ENCODE peak calls at places on chromosomes 13 and 19, in five cellular contexts. L, U, V, H and E are unnamed samples.

GRCh38 chr19:28847468-28847867 is 365.5 kb downstream of the UQCRFS1 start:
- DNase-seq in U (no peak), L (no peak), V (no peak), H (no peak), E (no peak)

GRCh38 chr19:42286349-42287016 is 15.4 kb upstream of the PRR19 start:
- DNase-seq in V (no peak), U (no peak), H (no peak), L (peak; percentile 52), E (peak; percentile 57)

GRCh38 chr19:46745521-46746280 is at the start of gene FKRP:
- DNase-seq in U (peak; percentile 24), V (no peak), L (peak; percentile 48), H (no peak), E (no peak)

GRCh38 chr13:101785858-101786257 is 333.4 kb downstream of the ITGBL1 start:
- DNase-seq in V (peak; percentile 54), L (peak; percentile 19), U (no peak), H (peak; percentile 5), E (no peak)

GRCh38 chr13:110182003-110182402 is 125.0 kb downstream of the COL4A1 start:
- DNase-seq in V (no peak), L (no peak), U (no peak), H (no peak), E (no peak)

GRCh38 chr13:69243366-69243765 is 864.3 kb upstream of the ATXN8OS start:
- DNase-seq in V (no peak), U (no peak), H (no peak), L (no peak), E (no peak)

GRCh38 chr19:42316223-42317211 is 3.4 kb downstream of the TMEM145 start:
- DNase-seq in H (no peak), L (no peak), U (no peak), V (no peak), E (no peak)

GRCh38 chr19:28039677-28040381 is 1173.1 kb downstream of the UQCRFS1 start:
- DNase-seq in L (no peak), V (no peak), U (no peak), H (no peak), E (no peak)

GRCh38 chr13:110882228-110882627 is 32.6 kb downstream of the ANKRD10 start:
- DNase-seq in V (no peak), L (no peak), U (no peak), H (no peak), E (no peak)

GRCh38 chr19:10615429-10616023 is 9.8 kb upstream of the SLC44A2 start:
- DNase-seq in L (no peak), V (no peak), U (no peak), H (no peak), E (no peak)
- H3K36me3 ChIP-seq in L (no peaks in the 10 kb centered on the region), V (no peaks in the 10 kb centered on the region), U (peaks cover 12% of the 10 kb centered on the region), H (peaks cover 27% of the 10 kb centered on the region), E (no peaks in the 10 kb centered on the region)

DNA sequence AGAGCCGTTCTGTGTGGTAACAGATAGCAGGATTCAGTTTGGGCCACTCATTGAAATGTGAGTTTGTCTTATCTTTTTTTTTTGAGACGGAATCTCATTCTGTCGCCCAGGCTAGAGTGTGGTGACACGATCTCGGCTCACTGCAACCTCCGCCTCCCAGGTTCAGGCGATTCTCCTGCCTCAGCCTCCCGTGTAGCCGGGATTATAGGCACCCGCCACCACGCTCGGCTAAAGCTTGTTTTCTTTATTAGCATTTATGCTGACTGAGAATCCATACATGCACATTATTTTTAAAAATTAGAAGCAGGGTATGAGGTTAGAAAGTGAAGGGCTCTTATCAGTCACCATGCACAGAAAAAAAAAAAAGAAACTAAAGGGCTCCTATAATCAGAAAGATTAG is 11.6 kb downstream of the AP1M1 start:
- DNase-seq in U (no peak), H (no peak), V (no peak), L (no peak), E (no peak)
- H3K36me3 ChIP-seq in U (peaks cover 37% of the 10 kb centered on the region), H (peaks cover 79% of the 10 kb centered on the region), V (peaks cover 2% of the 10 kb centered on the region), L (peaks cover 63% of the 10 kb centered on the region), E (peaks cover 30% of the 10 kb centered on the region)

GRCh38 chr13:40592035-40592434 is 74.4 kb downstream of the FOXO1 start:
- DNase-seq in V (no peak), U (no peak), H (no peak), L (no peak), E (no peak)

GRCh38 chr13:40588101-40588500 is 78.3 kb downstream of the FOXO1 start:
- DNase-seq in L (no peak), H (no peak), V (no peak), U (no peak), E (no peak)

GRCh38 chr13:40590112-40590862 is 76.2 kb downstream of the FOXO1 start:
- DNase-seq in H (no peak), U (no peak), L (no peak), V (no peak), E (no peak)

GRCh38 chr13:40589285-40590109 is 76.9 kb downstream of the FOXO1 start:
- DNase-seq in H (peak; percentile 18), U (no peak), V (no peak), L (no peak), E (peak; percentile 94)

GRCh38 chr13:40591091-40591490 is 75.3 kb downstream of the FOXO1 start:
- DNase-seq in L (no peak), H (no peak), V (no peak), U (no peak), E (no peak)
- H3K36me3 ChIP-seq in L (no peaks in the 10 kb centered on the region), H (no peaks in the 10 kb centered on the region), V (no peaks in the 10 kb centered on the region), U (no peaks in the 10 kb centered on the region), E (no peaks in the 10 kb centered on the region)

GRCh38 chr19:44341794-44342193 is 14.7 kb downstream of the ZNF112 start:
- DNase-seq in L (no peak), V (no peak), H (no peak), U (no peak), E (no peak)
- H3K36me3 ChIP-seq in L (peaks cover 74% of the 10 kb centered on the region), V (peaks cover 4% of the 10 kb centered on the region), H (peaks cover 58% of the 10 kb centered on the region), U (no peaks in the 10 kb centered on the region), E (peaks cover 4% of the 10 kb centered on the region)

GRCh38 chr19:14670408-14670807 is 4.2 kb downstream of the ADGRE3 start:
- DNase-seq in U (no peak), L (no peak), H (no peak), V (no peak), E (no peak)
- H3K36me3 ChIP-seq in U (no peaks in the 10 kb centered on the region), L (no peaks in the 10 kb centered on the region), H (no peaks in the 10 kb centered on the region), V (no peaks in the 10 kb centered on the region), E (no peaks in the 10 kb centered on the region)

GRCh38 chr13:28093871-28094270 is 6.5 kb downstream of the FLT3 start:
- DNase-seq in L (no peak), V (no peak), H (no peak), U (no peak), E (no peak)
- H3K36me3 ChIP-seq in L (no peaks in the 10 kb centered on the region), V (no peaks in the 10 kb centered on the region), H (no peaks in the 10 kb centered on the region), U (no peaks in the 10 kb centered on the region), E (no peaks in the 10 kb centered on the region)

GRCh38 chr19:38384209-38385027 is 3.4 kb downstream of the GGN start:
- DNase-seq in L (no peak), H (no peak), U (no peak), V (no peak), E (no peak)

GRCh38 chr19:38383743-38384142 is 4.1 kb downstream of the GGN start:
- DNase-seq in U (no peak), H (no peak), L (no peak), V (no peak), E (no peak)

GRCh38 chr19:38381138-38381537 is 6.7 kb downstream of the GGN start:
- DNase-seq in L (no peak), V (no peak), U (no peak), H (no peak), E (no peak)

GRCh38 chr19:38385057-38385803 is 2.6 kb downstream of the GGN start:
- DNase-seq in U (no peak), H (no peak), V (no peak), L (no peak), E (no peak)

DNA sequence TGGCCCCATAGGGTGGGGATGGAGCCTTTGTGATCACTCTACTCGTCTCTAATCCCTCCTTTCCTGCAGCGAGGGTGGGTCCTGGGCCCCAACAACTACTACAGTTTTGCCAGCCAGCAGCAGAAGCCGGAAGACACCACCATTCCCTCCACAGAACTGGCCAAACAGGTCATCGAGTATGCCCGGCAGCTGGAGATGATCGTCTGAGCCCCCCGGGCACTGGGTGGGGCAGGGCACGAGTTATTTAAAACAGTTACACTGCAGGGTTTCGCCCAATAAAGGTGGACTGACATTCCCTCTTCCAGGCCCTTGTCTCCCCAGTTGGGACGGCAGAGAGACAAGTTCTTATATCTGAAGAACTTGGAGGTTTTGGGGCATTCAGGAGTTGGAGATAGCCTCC is 4.7 kb downstream of the GGN start:
- DNase-seq in L (no peak), U (no peak), H (no peak), V (no peak), E (no peak)
- H3K36me3 ChIP-seq in L (peaks cover 83% of the 10 kb centered on the region), U (peaks cover 52% of the 10 kb centered on the region), H (peaks cover 72% of the 10 kb centered on the region), V (peaks cover 23% of the 10 kb centered on the region), E (peaks cover 35% of the 10 kb centered on the region)